ENCODE peak calls at places on chromosomes 4 and X, in eight cellular contexts. Y, Z, S, F, C, T, R and V are unnamed samples.

GRCh38 chrX:64894454-64895038 is 81.7 kb downstream of the ZC4H2 start:
- DNase-seq in Y (peak), Z (no peak), S (peak), F (peak), C (no peak), T (peak), R (no peak), V (peak)

GRCh38 chrX:3548743-3549441 is 164.6 kb downstream of the PRKX start:
- DNase-seq in Y (peak), Z (no peak), S (peak), F (peak), C (peak), T (no peak), R (no peak), V (no peak)

GRCh38 chr4:98505991-98506390 is 152.4 kb downstream of the TSPAN5 start:
- DNase-seq in Y (no peak), Z (no peak), S (no peak), F (no peak), C (no peak), T (no peak), R (no peak), V (no peak)

GRCh38 chr4:127708985-127709384 is 21.2 kb upstream of the SLC25A31 start:
- DNase-seq in Y (peak), Z (no peak), S (peak), F (peak), C (peak), T (peak), R (no peak), V (no peak)

GRCh38 chrX:15956684-15957083 is 102.1 kb upstream of the AP1S2 start:
- DNase-seq in Y (peak), Z (no peak), S (peak), F (peak), C (peak), T (no peak), R (no peak), V (no peak)

GRCh38 chrX:106042296-106042695 is 3.8 kb upstream of the SERPINA7 start:
- DNase-seq in Y (no peak), Z (no peak), S (no peak), F (no peak), C (no peak), T (no peak), R (no peak), V (no peak)

GRCh38 chr4:8380511-8381415 is 59.8 kb downstream of the ACOX3 start:
- DNase-seq in Y (no peak), Z (no peak), S (no peak), F (no peak), C (no peak), T (no peak), R (no peak), V (peak)

GRCh38 chr4:48668254-48669017 is 111.6 kb downstream of the FRYL start:
- DNase-seq in Y (no peak), Z (no peak), S (no peak), F (peak), C (no peak), T (no peak), R (no peak), V (no peak)

GRCh38 chr4:123479944-123480343 is 83.3 kb downstream of the SPRY1 start:
- DNase-seq in Y (no peak), Z (no peak), S (peak), F (peak), C (no peak), T (no peak), R (no peak), V (no peak)

GRCh38 chr4:6470502-6471302 is 1.7 kb downstream of the PPP2R2C start:
- DNase-seq in Y (peak), Z (peak), S (peak), F (peak), C (peak), T (peak), R (no peak), V (peak)

GRCh38 chrX:12974217-12974796 is 603 bp upstream of the TMSB4X start:
- DNase-seq in Y (peak), Z (peak), S (peak), F (peak), C (peak), T (peak), R (no peak), V (peak)

GRCh38 chr4:26320159-26320452 is 708 bp upstream of the RBPJ start:
- DNase-seq in Y (peak), Z (no peak), S (peak), F (no peak), C (no peak), T (no peak), R (no peak), V (no peak)

GRCh38 chrX:46628406-46629371 is 55.1 kb downstream of the CHST7 start:
- DNase-seq in Y (peak), Z (peak), S (peak), F (no peak), C (peak), T (no peak), R (peak), V (no peak)

GRCh38 chr4:151197258-151197657 is 79.7 kb upstream of the PRSS48 start:
- DNase-seq in Y (peak), Z (peak), S (peak), F (no peak), C (no peak), T (no peak), R (no peak), V (no peak)

DNA sequence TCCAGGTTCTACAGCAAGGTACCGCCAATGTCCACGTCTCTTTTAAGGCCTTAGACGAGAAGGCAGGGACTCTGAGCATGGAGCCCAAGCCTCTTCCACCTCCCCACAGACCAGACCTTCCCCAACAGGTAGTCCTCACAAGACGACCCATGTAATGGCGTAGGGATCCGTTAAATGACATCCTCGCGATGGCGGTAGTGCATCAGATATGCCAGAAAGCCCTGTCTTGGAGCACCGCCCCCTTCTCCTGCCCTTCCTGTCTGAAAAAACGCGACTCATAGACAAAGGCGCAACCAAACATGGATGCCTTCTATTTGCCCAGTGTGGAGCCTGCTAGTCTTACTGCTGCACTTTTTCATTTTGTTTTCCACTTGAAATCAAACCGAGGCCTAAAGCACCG is 185.4 kb downstream of the OR13H1 start:
- DNase-seq in Y (no peak), Z (peak), S (no peak), F (no peak), C (peak), T (peak), R (no peak), V (peak)
- TF ChIP-seq CTCF in Y (no peak), Z (no peak), S (no peak), F (no peak), C (peak), T (no peak), R (no peak), V (no peak)

DNA sequence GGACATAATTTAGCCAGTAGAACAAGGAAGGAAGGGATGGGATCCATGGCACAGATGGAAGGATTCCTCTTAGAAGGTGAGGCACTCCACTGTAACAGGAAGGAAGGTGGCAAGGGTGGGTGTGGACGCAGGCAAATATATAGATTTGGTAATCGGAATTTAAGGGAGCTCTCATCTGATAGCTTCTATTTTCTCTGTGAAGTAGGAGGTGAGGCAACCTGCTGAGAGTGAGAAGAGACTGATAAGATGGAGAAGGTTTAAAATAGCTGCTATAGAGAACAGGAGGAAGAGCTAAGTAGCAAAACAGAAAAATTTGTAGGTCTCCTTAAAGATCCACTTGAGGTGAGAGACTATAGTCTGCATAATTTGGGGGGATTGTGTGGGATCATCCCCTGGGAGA is 61.8 kb upstream of the BRS3 start:
- DNase-seq in Y (no peak), Z (no peak), S (no peak), F (no peak), C (no peak), T (no peak), R (no peak), V (no peak)
- H3K4me3 ChIP-seq in Y (no peak), Z (no peak), S (no peak), F (no peak), C (no peak), T (no peak), R (no peak), V (no peak)

DNA sequence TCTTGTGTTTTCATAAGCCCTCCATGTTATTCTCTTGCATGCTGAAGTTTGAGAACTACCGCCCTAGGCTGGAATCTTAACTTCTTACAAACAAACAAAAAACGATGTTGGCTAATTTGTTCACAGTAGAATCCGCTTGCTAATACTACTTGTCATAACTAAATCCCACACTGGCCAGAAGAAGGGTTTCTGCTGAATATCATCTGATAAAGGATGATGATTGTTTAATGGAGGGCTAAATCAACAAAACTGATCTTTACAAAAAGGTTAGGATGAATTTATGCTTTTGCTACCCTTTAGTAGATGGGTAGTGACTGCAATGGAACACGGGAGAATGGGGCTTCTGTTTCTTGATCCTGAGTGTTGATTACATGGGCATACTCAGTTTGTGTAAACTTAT is 42.3 kb downstream of the SPATA4 start:
- DNase-seq in Y (no peak), Z (no peak), S (no peak), F (no peak), C (no peak), T (no peak), R (no peak), V (no peak)
- TF ChIP-seq CTCF in Y (no peak), Z (no peak), S (no peak), F (no peak), C (no peak), T (no peak), R (no peak), V (no peak)

GRCh38 chr4:153207027-153207426 is 2.8 kb downstream of the TRIM2 start:
- DNase-seq in Y (no peak), Z (no peak), S (no peak), F (no peak), C (no peak), T (no peak), R (no peak), V (no peak)

GRCh38 chr4:153206534-153206933 is 2.3 kb downstream of the TRIM2 start:
- DNase-seq in Y (no peak), Z (no peak), S (no peak), F (no peak), C (no peak), T (no peak), R (no peak), V (no peak)

GRCh38 chr4:153205757-153206156 is 1.5 kb downstream of the TRIM2 start:
- DNase-seq in Y (no peak), Z (no peak), S (peak), F (peak), C (peak), T (peak), R (no peak), V (peak)

GRCh38 chr4:153209410-153209809 is 5.2 kb downstream of the TRIM2 start:
- DNase-seq in Y (no peak), Z (no peak), S (no peak), F (peak), C (no peak), T (no peak), R (no peak), V (no peak)

DNA sequence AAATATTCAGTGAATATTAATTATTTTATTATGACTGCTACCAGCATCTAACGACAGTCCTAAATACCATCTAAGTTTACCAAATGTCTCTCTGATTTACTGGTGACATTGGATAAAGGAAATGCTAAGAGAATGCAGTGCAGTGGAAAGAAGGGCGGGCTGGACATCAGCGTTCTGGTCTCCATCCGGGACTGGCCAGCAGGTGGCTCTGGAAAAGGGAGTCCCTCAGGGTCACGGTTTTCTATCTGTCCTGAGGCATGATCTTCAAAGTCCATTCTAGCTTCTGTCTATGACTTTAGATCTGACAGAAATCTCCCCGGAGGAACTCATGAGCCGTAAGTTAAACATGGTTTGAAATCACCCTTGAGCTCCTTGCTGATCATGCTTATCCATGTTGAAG is 3.3 kb downstream of the TRIM2 start:
- DNase-seq in Y (peak), Z (peak), S (peak), F (peak), C (peak), T (peak), R (no peak), V (no peak)
- H3K4me3 ChIP-seq in Y (no peak), Z (no peak), S (no peak), F (no peak), C (no peak), T (no peak), R (no peak), V (no peak)